ENCODE peak calls at places on chromosomes 6 and 20, in eight cellular contexts. One of them, this sample, is unnamed.

GRCh38 chr6:112574190-112574589 is 227.1 kb downstream of the RFPL4B start:
- DNase-seq in H9: no peak
- DNase-seq in H1: no peak
- DNase-seq in CD4-positive, alpha-beta T cell: no peak
- DNase-seq in fibroblast of mammary gland: no peak
- DNase-seq in astrocyte of the spinal cord: no peak
- DNase-seq in left lung: no peak
- DNase-seq in left ventricle myocardium inferior: no peak
- DNase-seq in this sample: no peak

GRCh38 chr20:52048365-52048764 is 143.2 kb downstream of the ZFP64 start:
- DNase-seq in fibroblast of mammary gland: no peak
- DNase-seq in H9: peak
- DNase-seq in left ventricle myocardium inferior: no peak
- DNase-seq in left lung: no peak
- DNase-seq in astrocyte of the spinal cord: no peak
- DNase-seq in H1: peak
- DNase-seq in CD4-positive, alpha-beta T cell: no peak
- DNase-seq in this sample: no peak

GRCh38 chr20:16601019-16601418 is 27.8 kb upstream of the KIF16B start:
- DNase-seq in fibroblast of mammary gland: no peak
- DNase-seq in H9: no peak
- DNase-seq in H1: no peak
- DNase-seq in left lung: no peak
- DNase-seq in left ventricle myocardium inferior: no peak
- DNase-seq in astrocyte of the spinal cord: no peak
- DNase-seq in CD4-positive, alpha-beta T cell: no peak
- DNase-seq in this sample: no peak

GRCh38 chr6:41406821-41407787 is 71.7 kb downstream of the NCR2 start:
- DNase-seq in astrocyte of the spinal cord: no peak
- DNase-seq in CD4-positive, alpha-beta T cell: no peak
- DNase-seq in left lung: no peak
- DNase-seq in H1: peak
- DNase-seq in fibroblast of mammary gland: no peak
- DNase-seq in H9: peak
- DNase-seq in left ventricle myocardium inferior: peak
- DNase-seq in this sample: no peak

GRCh38 chr6:143232849-143233248 is 172.2 kb downstream of the AIG1 start:
- DNase-seq in H1: peak
- DNase-seq in fibroblast of mammary gland: peak
- DNase-seq in CD4-positive, alpha-beta T cell: no peak
- DNase-seq in left lung: no peak
- DNase-seq in H9: peak
- DNase-seq in astrocyte of the spinal cord: no peak
- DNase-seq in left ventricle myocardium inferior: no peak
- DNase-seq in this sample: no peak

GRCh38 chr20:34877002-34877264 is 521 bp downstream of the ACSS2 start:
- DNase-seq in H1: no peak
- DNase-seq in H9: no peak
- DNase-seq in CD4-positive, alpha-beta T cell: no peak
- DNase-seq in astrocyte of the spinal cord: no peak
- DNase-seq in left lung: no peak
- DNase-seq in fibroblast of mammary gland: no peak
- DNase-seq in left ventricle myocardium inferior: no peak
- DNase-seq in this sample: no peak

GRCh38 chr20:36367907-36368306 is 61.8 kb downstream of the DLGAP4 start:
- DNase-seq in CD4-positive, alpha-beta T cell: no peak
- DNase-seq in H1: no peak
- DNase-seq in H9: no peak
- DNase-seq in left ventricle myocardium inferior: no peak
- DNase-seq in astrocyte of the spinal cord: no peak
- DNase-seq in fibroblast of mammary gland: no peak
- DNase-seq in left lung: no peak
- DNase-seq in this sample: no peak

GRCh38 chr20:48210111-48211029 is 425.1 kb upstream of the SULF2 start:
- DNase-seq in H1: no peak
- DNase-seq in CD4-positive, alpha-beta T cell: no peak
- DNase-seq in astrocyte of the spinal cord: no peak
- DNase-seq in H9: no peak
- DNase-seq in fibroblast of mammary gland: no peak
- DNase-seq in left ventricle myocardium inferior: no peak
- DNase-seq in left lung: no peak
- DNase-seq in this sample: no peak

GRCh38 chr6:28884423-28885148 is 39.2 kb downstream of the TRIM27 start:
- DNase-seq in H1: no peak
- DNase-seq in astrocyte of the spinal cord: no peak
- DNase-seq in CD4-positive, alpha-beta T cell: peak
- DNase-seq in left ventricle myocardium inferior: no peak
- DNase-seq in H9: no peak
- DNase-seq in fibroblast of mammary gland: no peak
- DNase-seq in left lung: no peak
- DNase-seq in this sample: no peak

GRCh38 chr6:89308525-89309400 is 6.3 kb downstream of the GABRR2 start:
- DNase-seq in left ventricle myocardium inferior: no peak
- DNase-seq in H1: no peak
- DNase-seq in fibroblast of mammary gland: no peak
- DNase-seq in CD4-positive, alpha-beta T cell: no peak
- DNase-seq in left lung: no peak
- DNase-seq in H9: no peak
- DNase-seq in astrocyte of the spinal cord: no peak
- DNase-seq in this sample: no peak

GRCh38 chr20:39016496-39016895 is 54.4 kb downstream of the DHX35 start:
- DNase-seq in fibroblast of mammary gland: no peak
- DNase-seq in H1: no peak
- DNase-seq in astrocyte of the spinal cord: no peak
- DNase-seq in left ventricle myocardium inferior: no peak
- DNase-seq in CD4-positive, alpha-beta T cell: no peak
- DNase-seq in left lung: no peak
- DNase-seq in H9: no peak
- DNase-seq in this sample: no peak

GRCh38 chr6:101607286-101607685 is 213.8 kb downstream of the GRIK2 start:
- DNase-seq in H9: no peak
- DNase-seq in fibroblast of mammary gland: no peak
- DNase-seq in astrocyte of the spinal cord: no peak
- DNase-seq in H1: no peak
- DNase-seq in CD4-positive, alpha-beta T cell: no peak
- DNase-seq in left lung: no peak
- DNase-seq in left ventricle myocardium inferior: no peak
- DNase-seq in this sample: no peak

GRCh38 chr20:6925744-6926278 is 158.3 kb downstream of the BMP2 start:
- DNase-seq in CD4-positive, alpha-beta T cell: no peak
- DNase-seq in H9: no peak
- DNase-seq in H1: no peak
- DNase-seq in astrocyte of the spinal cord: no peak
- DNase-seq in fibroblast of mammary gland: no peak
- DNase-seq in left ventricle myocardium inferior: no peak
- DNase-seq in left lung: no peak
- DNase-seq in this sample: no peak

GRCh38 chr6:168542301-168542700 is 101.3 kb downstream of the SMOC2 start:
- DNase-seq in CD4-positive, alpha-beta T cell: no peak
- DNase-seq in left ventricle myocardium inferior: no peak
- DNase-seq in H1: no peak
- DNase-seq in fibroblast of mammary gland: peak
- DNase-seq in astrocyte of the spinal cord: no peak
- DNase-seq in H9: no peak
- DNase-seq in left lung: no peak
- DNase-seq in this sample: no peak

GRCh38 chr20:4455301-4455701 is 266.4 kb upstream of the PRND start:
- DNase-seq in H9: no peak
- DNase-seq in CD4-positive, alpha-beta T cell: no peak
- DNase-seq in H1: no peak
- DNase-seq in astrocyte of the spinal cord: no peak
- DNase-seq in left ventricle myocardium inferior: no peak
- DNase-seq in left lung: no peak
- DNase-seq in fibroblast of mammary gland: no peak
- DNase-seq in this sample: no peak

GRCh38 chr6:39268721-39269120 is 39.4 kb upstream of the KCNK5 start:
- DNase-seq in H9: no peak
- DNase-seq in fibroblast of mammary gland: no peak
- DNase-seq in H1: no peak
- DNase-seq in astrocyte of the spinal cord: no peak
- DNase-seq in left ventricle myocardium inferior: no peak
- DNase-seq in left lung: no peak
- DNase-seq in CD4-positive, alpha-beta T cell: no peak
- DNase-seq in this sample: no peak

GRCh38 chr6:16803294-16804006 is 42.2 kb upstream of the ATXN1 start:
- DNase-seq in fibroblast of mammary gland: peak
- DNase-seq in H9: peak
- DNase-seq in astrocyte of the spinal cord: peak
- DNase-seq in H1: peak
- DNase-seq in left ventricle myocardium inferior: peak
- DNase-seq in left lung: no peak
- DNase-seq in CD4-positive, alpha-beta T cell: no peak
- DNase-seq in this sample: no peak

GRCh38 chr20:59776059-59776603 is 157.3 kb downstream of the SYCP2 start:
- DNase-seq in CD4-positive, alpha-beta T cell: no peak
- DNase-seq in H1: peak
- DNase-seq in H9: peak
- DNase-seq in left ventricle myocardium inferior: no peak
- DNase-seq in left lung: no peak
- DNase-seq in fibroblast of mammary gland: no peak
- DNase-seq in astrocyte of the spinal cord: no peak
- DNase-seq in this sample: no peak

GRCh38 chr6:168016176-168016620 is 18.7 kb downstream of the KIF25 start:
- DNase-seq in left lung: no peak
- DNase-seq in fibroblast of mammary gland: no peak
- DNase-seq in CD4-positive, alpha-beta T cell: no peak
- DNase-seq in H1: peak
- DNase-seq in H9: no peak
- DNase-seq in left ventricle myocardium inferior: no peak
- DNase-seq in astrocyte of the spinal cord: no peak
- DNase-seq in this sample: no peak

GRCh38 chr6:125598422-125598821 is 151.0 kb upstream of the HEY2 start:
- DNase-seq in left ventricle myocardium inferior: peak
- DNase-seq in CD4-positive, alpha-beta T cell: no peak
- DNase-seq in fibroblast of mammary gland: peak
- DNase-seq in H1: no peak
- DNase-seq in astrocyte of the spinal cord: peak
- DNase-seq in left lung: peak
- DNase-seq in H9: no peak
- DNase-seq in this sample: peak

GRCh38 chr6:134766497-134766896 is 183.4 kb downstream of the ALDH8A1 start:
- DNase-seq in H1: no peak
- DNase-seq in left lung: no peak
- DNase-seq in H9: no peak
- DNase-seq in astrocyte of the spinal cord: no peak
- DNase-seq in left ventricle myocardium inferior: no peak
- DNase-seq in fibroblast of mammary gland: no peak
- DNase-seq in CD4-positive, alpha-beta T cell: no peak
- DNase-seq in this sample: no peak

GRCh38 chr6:150253489-150253888 is 110.6 kb downstream of the PPP1R14C start:
- DNase-seq in CD4-positive, alpha-beta T cell: no peak
- DNase-seq in H1: no peak
- DNase-seq in fibroblast of mammary gland: no peak
- DNase-seq in left ventricle myocardium inferior: no peak
- DNase-seq in H9: no peak
- DNase-seq in astrocyte of the spinal cord: no peak
- DNase-seq in left lung: no peak
- DNase-seq in this sample: no peak

GRCh38 chr20:12941025-12941424 is 67.7 kb upstream of the SPTLC3 start:
- DNase-seq in astrocyte of the spinal cord: peak
- DNase-seq in H9: no peak
- DNase-seq in left ventricle myocardium inferior: no peak
- DNase-seq in left lung: no peak
- DNase-seq in CD4-positive, alpha-beta T cell: no peak
- DNase-seq in fibroblast of mammary gland: peak
- DNase-seq in H1: no peak
- DNase-seq in this sample: no peak
- TF ChIP-seq CTCF in astrocyte of the spinal cord: no peak
- TF ChIP-seq CTCF in H9: no peak
- TF ChIP-seq CTCF in left ventricle myocardium inferior: no peak
- TF ChIP-seq CTCF in left lung: no peak
- TF ChIP-seq CTCF in CD4-positive, alpha-beta T cell: no peak
- TF ChIP-seq CTCF in fibroblast of mammary gland: no peak
- TF ChIP-seq CTCF in H1: no peak
- TF ChIP-seq CTCF in this sample: no peak

DNA sequence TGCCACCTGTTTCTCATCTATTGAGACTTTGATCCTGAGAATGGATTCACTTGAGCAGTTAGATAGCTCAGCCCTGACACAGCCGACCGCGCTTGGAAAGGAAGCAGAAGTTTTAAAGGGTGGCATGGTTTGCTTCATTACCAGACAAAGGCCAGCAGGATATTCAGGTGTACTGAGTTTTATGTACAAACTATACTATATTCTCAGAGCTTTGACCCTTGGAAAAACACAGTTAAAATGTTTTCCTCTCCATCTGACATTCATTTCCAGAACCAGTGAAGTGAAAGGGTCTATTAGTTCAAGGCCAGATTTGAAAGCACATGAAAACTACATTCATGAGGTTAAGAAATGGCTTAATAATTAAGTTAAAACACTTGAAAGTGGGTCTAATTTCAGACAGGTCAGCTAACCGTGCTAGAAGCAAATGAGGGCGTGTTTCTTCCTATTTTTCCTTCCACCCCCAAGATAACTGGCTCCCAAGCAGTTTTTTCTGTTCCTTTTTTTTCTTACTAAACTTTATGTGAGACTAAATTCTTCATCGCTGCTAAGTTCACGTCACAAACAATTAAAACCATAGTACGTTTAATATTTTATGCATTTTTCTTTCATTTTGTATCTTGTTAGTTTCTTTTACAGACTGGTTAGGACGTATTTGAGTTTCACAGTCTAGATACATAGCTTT is 385.3 kb upstream of the SOX4 start:
- DNase-seq in H9: no peak
- DNase-seq in fibroblast of mammary gland: no peak
- DNase-seq in H1: no peak
- DNase-seq in CD4-positive, alpha-beta T cell: no peak
- DNase-seq in left lung: no peak
- DNase-seq in astrocyte of the spinal cord: no peak
- DNase-seq in left ventricle myocardium inferior: no peak
- DNase-seq in this sample: no peak
- TF ChIP-seq CTCF in H9: no peak
- TF ChIP-seq CTCF in fibroblast of mammary gland: no peak
- TF ChIP-seq CTCF in H1: no peak
- TF ChIP-seq CTCF in CD4-positive, alpha-beta T cell: no peak
- TF ChIP-seq CTCF in left lung: no peak
- TF ChIP-seq CTCF in astrocyte of the spinal cord: no peak
- TF ChIP-seq CTCF in left ventricle myocardium inferior: no peak
- TF ChIP-seq CTCF in this sample: no peak

DNA sequence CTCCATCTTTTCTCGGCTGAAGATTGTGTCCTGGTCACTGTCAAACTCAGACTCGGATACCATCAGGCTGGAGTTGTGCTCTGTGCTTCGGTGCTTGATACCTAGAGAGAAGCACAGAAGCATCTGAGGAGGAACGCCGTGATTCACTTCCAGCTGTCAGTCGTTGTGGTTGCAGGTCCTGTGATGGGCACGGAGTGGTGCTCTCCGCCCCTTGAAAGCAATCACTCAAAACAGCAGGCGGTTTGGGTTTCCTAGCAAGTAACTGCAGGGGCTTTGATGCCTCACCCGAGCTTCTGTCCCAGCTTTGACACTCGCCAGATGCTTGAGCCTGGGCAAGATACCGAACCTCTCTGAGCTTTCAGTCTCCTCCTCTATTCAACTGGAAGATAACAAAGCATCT is 52.5 kb downstream of the ALDH5A1 start:
- DNase-seq in left ventricle myocardium inferior: no peak
- DNase-seq in astrocyte of the spinal cord: no peak
- DNase-seq in CD4-positive, alpha-beta T cell: peak
- DNase-seq in left lung: no peak
- DNase-seq in H9: peak
- DNase-seq in fibroblast of mammary gland: no peak
- DNase-seq in H1: peak
- DNase-seq in this sample: peak
- TF ChIP-seq CTCF in left ventricle myocardium inferior: no peak
- TF ChIP-seq CTCF in astrocyte of the spinal cord: no peak
- TF ChIP-seq CTCF in CD4-positive, alpha-beta T cell: no peak
- TF ChIP-seq CTCF in left lung: no peak
- TF ChIP-seq CTCF in H9: peak
- TF ChIP-seq CTCF in fibroblast of mammary gland: no peak
- TF ChIP-seq CTCF in H1: peak
- TF ChIP-seq CTCF in this sample: no peak

GRCh38 chr6:154705471-154706113 is 27.6 kb upstream of the SCAF8 start:
- DNase-seq in H9: no peak
- DNase-seq in astrocyte of the spinal cord: no peak
- DNase-seq in left ventricle myocardium inferior: no peak
- DNase-seq in CD4-positive, alpha-beta T cell: no peak
- DNase-seq in H1: no peak
- DNase-seq in left lung: no peak
- DNase-seq in fibroblast of mammary gland: peak
- DNase-seq in this sample: no peak
- TF ChIP-seq CTCF in H9: no peak
- TF ChIP-seq CTCF in astrocyte of the spinal cord: no peak
- TF ChIP-seq CTCF in left ventricle myocardium inferior: peak
- TF ChIP-seq CTCF in CD4-positive, alpha-beta T cell: no peak
- TF ChIP-seq CTCF in H1: no peak
- TF ChIP-seq CTCF in left lung: no peak
- TF ChIP-seq CTCF in fibroblast of mammary gland: peak
- TF ChIP-seq CTCF in this sample: no peak